ENCODE peak calls at places on chromosomes 13 and 19, in seven cellular contexts. O is fibroblast of mammary gland, B is coronary artery, C is breast epithelium, V is uterus, U is foreskin fibroblast, Z is WERI-Rb-1. Y is an unnamed sample.

GRCh38 chr13:32409561-32410440 is 18.1 kb downstream of the N4BP2L1 start:
- DNase-seq in B (no peak), Z (no peak), U (peak; percentile 46), V (peak; percentile 59), C (no peak), O (peak; percentile 81), Y (no peak)

GRCh38 chr13:34647379-34647778 is 294.7 kb upstream of the NBEA start:
- DNase-seq in U (no peak), V (no peak), B (no peak), C (no peak), O (no peak), Z (no peak), Y (no peak)

GRCh38 chr19:45752639-45753038 is 16.4 kb downstream of the SIX5 start:
- DNase-seq in O (peak; percentile 95), U (no peak), B (no peak), V (no peak), Z (no peak), C (no peak), Y (no peak)

GRCh38 chr13:106318941-106319411 is 216.5 kb downstream of the EFNB2 start:
- DNase-seq in O (peak; percentile 91), C (no peak), Z (no peak), V (peak; percentile 21), B (no peak), U (peak; percentile 90), Y (no peak)

GRCh38 chr19:41893899-41894298 is 10.9 kb downstream of the ARHGEF1 start:
- DNase-seq in C (no peak), O (peak; percentile 47), B (no peak), Z (no peak), V (no peak), U (no peak), Y (no peak)

GRCh38 chr19:6065685-6066365 is 44.5 kb downstream of the RFX2 start:
- DNase-seq in O (peak; percentile 46), C (no peak), U (no peak), B (peak; percentile 86), V (peak; percentile 65), Z (no peak), Y (no peak)

GRCh38 chr19:7829561-7830271 is at the start of gene EVI5L:
- DNase-seq in Z (peak; percentile 99), B (peak; percentile 99), C (peak; percentile 99), U (peak; percentile 100), O (peak; percentile 100), V (peak; percentile 99), Y (peak; percentile 100)

GRCh38 chr13:27362064-27362751 is 62.2 kb upstream of the GTF3A start:
- DNase-seq in Z (peak; percentile 96), B (peak; percentile 87), U (peak; percentile 61), V (peak; percentile 76), C (peak; percentile 73), O (peak; percentile 73), Y (peak; percentile 93)

GRCh38 chr13:112161441-112162301 is 94.7 kb downstream of the SOX1 start:
- DNase-seq in U (no peak), B (no peak), O (no peak), V (no peak), C (no peak), Z (no peak), Y (peak; percentile 43)

GRCh38 chr13:24511824-24512207 is 762 bp downstream of the PARP4 start:
- DNase-seq in Z (no peak), U (no peak), O (no peak), C (no peak), V (no peak), B (no peak), Y (no peak)

GRCh38 chr19:51086153-51086850 is 3.6 kb upstream of the KLK14 start:
- DNase-seq in V (no peak), O (no peak), U (no peak), C (no peak), B (no peak), Z (no peak), Y (no peak)

GRCh38 chr13:98155475-98156111 is 12.7 kb downstream of the FARP1 start:
- DNase-seq in B (no peak), C (no peak), O (peak; percentile 82), V (no peak), U (peak; percentile 77), Z (no peak), Y (no peak)

GRCh38 chr19:40610396-40611064 is 9.4 kb downstream of the LTBP4 start:
- DNase-seq in C (peak; percentile 70), U (no peak), V (no peak), Z (no peak), O (no peak), B (peak; percentile 90), Y (no peak)

GRCh38 chr19:31529121-31529520 is 179.9 kb upstream of the TSHZ3 start:
- DNase-seq in V (no peak), C (no peak), Z (no peak), O (no peak), B (no peak), U (no peak), Y (no peak)

GRCh38 chr13:50085063-50085462 is 69.8 kb downstream of the KCNRG start:
- DNase-seq in B (no peak), V (no peak), O (peak; percentile 59), U (no peak), Z (no peak), C (no peak), Y (no peak)

GRCh38 chr19:56324425-56324824 is 9.8 kb upstream of the ZSCAN5A start:
- DNase-seq in B (no peak), Z (no peak), U (no peak), O (no peak), C (no peak), V (no peak), Y (no peak)

GRCh38 chr13:110521946-110522345 is 39.6 kb downstream of the RAB20 start:
- DNase-seq in V (no peak), B (no peak), Z (no peak), U (no peak), C (no peak), O (peak; percentile 44), Y (no peak)
- TF ChIP-seq CTCF in V (no peak), B (no peak), Z (no peak), U (no peak), C (no peak), O (no peak), Y (no peak)

DNA sequence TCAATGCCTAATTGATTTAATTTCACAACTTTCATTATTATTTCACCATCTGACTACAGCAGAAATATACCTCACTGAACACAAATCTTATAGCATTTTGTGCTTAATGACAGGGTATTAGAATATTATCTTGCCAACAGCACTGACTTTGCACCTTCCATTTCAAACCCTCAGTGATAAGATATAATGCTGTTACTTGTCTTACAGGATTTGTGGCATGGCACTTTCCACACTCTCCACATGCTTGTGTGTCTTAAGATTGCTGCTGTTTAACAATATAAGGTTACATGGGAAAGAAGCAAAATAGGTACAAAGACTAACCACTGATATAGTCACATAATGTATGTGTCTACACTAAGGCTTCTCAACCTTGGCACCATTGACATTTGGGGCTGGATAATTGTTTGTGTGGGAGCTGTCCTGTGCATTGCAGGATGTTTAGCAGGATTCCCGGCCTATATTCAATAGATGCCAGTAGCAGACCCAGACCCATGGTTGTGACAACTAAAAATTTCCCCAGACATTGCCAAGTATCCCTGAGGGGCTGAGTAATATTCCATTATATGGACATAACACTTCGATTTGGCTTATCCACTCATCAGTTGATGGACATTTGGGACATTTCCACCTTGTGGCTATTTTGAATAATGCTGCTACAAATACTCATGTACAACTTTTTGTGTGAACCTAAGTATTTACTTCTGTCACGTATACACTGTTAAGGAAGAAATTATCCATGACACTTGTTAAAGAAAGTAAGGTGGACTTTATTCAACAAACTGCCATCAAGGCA is 5.7 kb upstream of the DIAPH3 start:
- DNase-seq in C (no peak), O (no peak), B (no peak), U (no peak), V (no peak), Z (no peak), Y (no peak)
- TF ChIP-seq CTCF in C (no peak), O (no peak), B (no peak), U (no peak), V (no peak), Z (no peak), Y (peak; percentile 22)

DNA sequence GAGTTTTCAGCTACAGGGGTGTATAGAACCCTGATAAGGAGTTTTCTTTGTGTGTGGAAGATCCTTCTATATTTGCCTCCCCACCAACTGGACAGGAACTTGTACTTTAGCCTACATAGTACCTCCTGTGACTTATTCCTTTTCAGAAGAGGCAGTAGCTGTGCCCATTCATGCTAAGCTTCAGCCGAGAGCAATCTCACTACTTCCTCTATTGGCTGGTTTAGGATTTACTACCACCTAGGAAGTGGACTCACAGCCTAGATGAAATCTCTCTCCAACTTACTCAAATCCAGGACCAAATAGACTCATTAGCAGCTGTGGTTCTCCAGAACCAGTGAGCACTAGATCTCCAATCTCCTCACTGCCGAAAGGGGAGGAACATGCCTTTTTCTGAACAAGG is 2.3 kb upstream of the REX1BD start:
- DNase-seq in Z (no peak), U (no peak), O (no peak), V (no peak), C (no peak), B (no peak), Y (no peak)
- TF ChIP-seq CTCF in Z (no peak), U (no peak), O (no peak), V (no peak), C (no peak), B (no peak), Y (no peak)

GRCh38 chr13:23159587-23160240 is 21.1 kb upstream of the SGCG start:
- DNase-seq in B (no peak), Z (no peak), O (no peak), C (no peak), U (no peak), V (no peak), Y (peak; percentile 17)

GRCh38 chr13:23161176-23161825 is 19.5 kb upstream of the SGCG start:
- DNase-seq in U (no peak), Z (no peak), V (no peak), C (no peak), O (no peak), B (no peak), Y (no peak)

GRCh38 chr13:23159205-23159586 is 21.6 kb upstream of the SGCG start:
- DNase-seq in O (peak; percentile 43), B (no peak), Z (peak; percentile 23), U (peak; percentile 1), C (no peak), V (no peak), Y (peak; percentile 69)

DNA sequence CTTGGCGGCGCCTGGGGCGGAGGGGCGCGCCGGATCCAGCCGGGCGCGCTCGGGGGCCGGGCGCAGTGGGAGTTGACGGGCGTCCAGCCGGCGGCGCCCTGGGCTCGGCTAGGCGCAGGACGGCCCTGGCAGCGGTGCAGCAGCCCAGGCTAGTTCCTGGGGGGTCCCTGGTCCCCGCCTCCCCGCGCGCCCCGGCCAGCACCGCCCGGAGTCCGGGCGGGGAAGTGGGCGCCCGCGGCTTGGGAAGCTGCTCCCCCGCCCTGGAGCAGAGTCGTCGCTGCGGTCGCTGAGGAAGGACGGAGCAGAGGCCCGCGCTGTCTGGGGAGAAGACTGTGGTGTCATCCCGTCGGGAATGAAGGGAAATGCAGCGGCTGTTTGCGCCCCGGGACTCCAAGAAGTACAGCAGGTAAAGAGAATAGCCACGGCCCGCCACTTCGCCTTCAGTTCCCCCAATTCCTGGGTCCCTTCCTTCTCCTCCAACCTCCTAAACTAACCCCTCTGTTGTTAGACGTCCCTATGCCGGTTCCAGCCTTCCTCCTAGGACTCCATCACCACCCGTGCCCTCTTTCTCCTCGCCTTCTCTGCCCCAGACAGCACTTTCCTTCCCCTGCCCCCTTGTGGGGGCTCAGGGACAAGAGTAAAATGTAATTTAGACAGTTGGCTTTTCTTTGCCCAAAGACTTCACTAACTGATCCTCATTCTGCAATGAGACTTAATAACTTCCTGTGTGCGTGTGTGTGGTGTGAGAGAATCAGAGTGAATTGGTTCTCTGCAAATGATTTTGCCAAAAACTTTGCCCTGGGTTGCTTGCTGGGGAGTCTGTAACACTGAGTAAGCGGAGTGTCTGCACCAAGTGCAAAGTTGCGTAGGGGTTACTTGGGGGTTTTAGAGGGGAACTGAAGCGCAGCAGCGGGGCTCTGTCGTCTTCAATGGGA is 20.3 kb upstream of the SGCG start:
- DNase-seq in C (no peak), V (no peak), O (no peak), U (no peak), Z (no peak), B (no peak), Y (peak; percentile 13)
- TF ChIP-seq CTCF in C (no peak), V (no peak), O (peak; percentile 28), U (no peak), Z (no peak), B (no peak), Y (no peak)